ENCODE peak calls at places on chromosomes 1 and 21, in five cellular contexts. P is adrenal gland, L is fibroblast of lung, J is fibroblast of the aortic adventitia, R is HCT116. Y is an unnamed sample.

GRCh38 chr1:110554871-110555801 is 36.2 kb upstream of the KCNA10 start:
- DNase-seq in L (peak), J (no peak), P (peak), R (no peak), Y (peak)

GRCh38 chr1:42943166-42943565 is 15.5 kb downstream of the SLC2A1 start:
- DNase-seq in P (peak), R (peak), J (no peak), L (peak), Y (no peak)

GRCh38 chr1:183567584-183567983 is 22.7 kb downstream of the NCF2 start:
- DNase-seq in J (peak), P (peak), L (peak), R (no peak), Y (peak)

GRCh38 chr1:9084883-9085282 is 15.4 kb upstream of the SLC2A5 start:
- DNase-seq in P (peak), L (peak), J (peak), R (no peak), Y (no peak)

GRCh38 chr1:15337656-15338402 is 71.9 kb upstream of the EFHD2 start:
- DNase-seq in J (peak), P (peak), L (peak), R (peak), Y (peak)

GRCh38 chr1:169733924-169734323 is at the start of gene SELE:
- DNase-seq in J (no peak), P (no peak), R (no peak), L (no peak), Y (no peak)

GRCh38 chr21:41478319-41479177 is 29.4 kb downstream of the TMPRSS2 start:
- DNase-seq in R (no peak), P (no peak), L (no peak), J (no peak), Y (no peak)

GRCh38 chr1:21322681-21323016 is 32.4 kb upstream of the ECE1 start:
- DNase-seq in L (peak), J (no peak), R (no peak), P (no peak), Y (peak)

GRCh38 chr1:220594356-220594755 is 66.4 kb downstream of the MARK1 start:
- DNase-seq in R (no peak), L (peak), P (no peak), J (peak), Y (peak)

GRCh38 chr1:6967431-6968079 is 182.3 kb downstream of the CAMTA1 start:
- DNase-seq in J (no peak), L (peak), P (no peak), R (no peak), Y (no peak)

GRCh38 chr1:9473032-9473792 is 66.1 kb upstream of the SLC25A33 start:
- DNase-seq in R (peak), L (peak), J (peak), P (peak), Y (peak)

GRCh38 chr1:125119024-125119441 is 3934.3 kb downstream of the SRGAP2C start:
- DNase-seq in P (no peak), J (no peak), L (no peak), R (no peak), Y (no peak)

GRCh38 chr1:28902738-28903137 is 11.6 kb upstream of the EPB41 start:
- DNase-seq in R (no peak), J (no peak), P (no peak), L (no peak), Y (no peak)

GRCh38 chr1:27070390-27071048 is 57.9 kb upstream of the TENT5B start:
- DNase-seq in L (no peak), R (no peak), J (no peak), P (no peak), Y (no peak)

GRCh38 chr1:3456449-3456963 is 2.0 kb downstream of the ARHGEF16 start:
- DNase-seq in J (no peak), L (no peak), P (no peak), R (no peak), Y (no peak)

GRCh38 chr1:235416662-235417049 is 49.4 kb downstream of the TBCE start:
- DNase-seq in R (no peak), L (peak), J (peak), P (peak), Y (peak)

GRCh38 chr21:35658242-35658641 is 402.1 kb downstream of the SETD4 start:
- DNase-seq in J (peak), R (no peak), L (peak), P (no peak), Y (peak)

GRCh38 chr1:12495725-12496124 is 122.3 kb downstream of the DHRS3 start:
- DNase-seq in R (no peak), P (no peak), J (peak), L (no peak), Y (no peak)

GRCh38 chr1:89957063-89957462 is 37.8 kb upstream of the ZNF326 start:
- DNase-seq in P (no peak), L (no peak), J (no peak), R (no peak), Y (no peak)

GRCh38 chr1:244674446-244674845 is 21.5 kb downstream of the DESI2 start:
- DNase-seq in J (no peak), R (no peak), P (no peak), L (peak), Y (no peak)

GRCh38 chr1:60281360-60281932 is 207.9 kb upstream of the C1orf87 start:
- DNase-seq in J (peak), L (peak), P (peak), R (peak), Y (peak)

GRCh38 chr1:17615959-17616358 is 76.5 kb downstream of the ARHGEF10L start:
- DNase-seq in P (no peak), R (no peak), L (no peak), J (no peak), Y (no peak)

GRCh38 chr1:77282187-77282865 is 507 bp downstream of the AK5 start:
- DNase-seq in P (no peak), R (no peak), L (peak), J (peak), Y (peak)

GRCh38 chr1:154405762-154406571 is 824 bp downstream of the IL6R start:
- DNase-seq in P (peak), R (no peak), J (peak), L (peak), Y (peak)
- TF ChIP-seq CTCF in P (peak), R (peak), J (peak), L (peak), Y (peak)

DNA sequence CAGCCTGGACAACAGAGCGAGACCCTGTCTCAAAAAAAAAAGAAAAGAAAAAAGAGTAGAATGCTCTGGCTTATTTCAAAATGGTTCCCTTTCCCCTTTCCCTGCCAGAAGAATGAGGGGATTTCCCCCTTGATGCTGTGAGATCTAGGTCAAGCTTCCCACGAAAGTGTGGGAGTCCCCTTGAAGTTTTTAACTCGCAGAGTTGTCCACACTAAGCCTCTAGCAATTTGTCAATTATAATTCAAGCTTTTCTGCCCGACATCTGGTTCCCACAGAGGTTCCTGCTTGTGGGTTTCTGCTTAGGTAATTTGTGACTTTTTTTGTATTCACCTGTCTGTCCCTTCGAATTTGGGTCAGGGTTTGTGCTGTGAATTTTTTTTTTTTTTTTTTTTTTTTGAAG is 62.8 kb downstream of the ZFYVE9 start:
- DNase-seq in J (no peak), P (no peak), L (no peak), R (no peak), Y (no peak)
- H3K4me3 ChIP-seq in J (no peak), P (no peak), L (no peak), R (no peak), Y (no peak)

GRCh38 chr1:22451702-22452400 is at the start of gene ZBTB40:
- DNase-seq in R (peak), J (peak), P (peak), L (peak), Y (peak)
- TF ChIP-seq CTCF in R (no peak), J (no peak), P (peak), L (no peak), Y (no peak)

GRCh38 chr1:108704501-108704900 is 8.2 kb upstream of the FNDC7 start:
- DNase-seq in J (peak), P (no peak), L (peak), R (no peak), Y (peak)
- H3K4me3 ChIP-seq in J (no peak), P (no peak), L (no peak), R (no peak), Y (no peak)

GRCh38 chr1:78554840-78555239 is 64.1 kb downstream of the PTGFR start:
- DNase-seq in R (no peak), J (no peak), L (no peak), P (no peak), Y (no peak)

GRCh38 chr1:78559680-78560079 is 60.6 kb upstream of the IFI44L start:
- DNase-seq in L (no peak), J (no peak), R (no peak), P (no peak), Y (no peak)

GRCh38 chr1:78549366-78549765 is 58.6 kb downstream of the PTGFR start:
- DNase-seq in P (no peak), R (no peak), L (no peak), J (no peak), Y (no peak)

DNA sequence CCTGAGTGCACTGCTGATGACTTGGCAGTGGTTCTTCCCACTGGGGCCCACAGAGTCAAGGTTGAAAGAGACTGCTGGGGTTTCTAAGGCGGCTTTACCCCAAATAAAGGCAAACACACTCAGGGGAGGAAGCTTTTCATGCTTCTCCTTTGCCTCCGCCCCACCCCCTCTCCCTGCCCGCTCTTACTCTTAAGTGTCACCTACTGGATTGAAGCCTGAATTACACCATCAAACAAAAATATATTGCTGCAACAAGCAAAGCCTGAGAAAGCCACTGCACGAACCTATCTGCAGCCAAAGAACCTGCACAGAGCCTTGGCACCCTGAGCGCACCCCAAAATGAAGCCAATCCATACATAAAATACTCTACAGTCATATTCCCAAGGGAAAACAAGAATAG is 63.1 kb downstream of the PTGFR start:
- DNase-seq in J (no peak), P (no peak), R (peak), L (no peak), Y (peak)
- TF ChIP-seq CTCF in J (no peak), P (no peak), R (peak), L (no peak), Y (no peak)

GRCh38 chr1:156893048-156893953 is at the start of gene PEAR1:
- DNase-seq in R (no peak), J (peak), P (no peak), L (peak), Y (peak)
- H3K4me3 ChIP-seq in R (no peak), J (peak), P (no peak), L (peak), Y (peak)

DNA sequence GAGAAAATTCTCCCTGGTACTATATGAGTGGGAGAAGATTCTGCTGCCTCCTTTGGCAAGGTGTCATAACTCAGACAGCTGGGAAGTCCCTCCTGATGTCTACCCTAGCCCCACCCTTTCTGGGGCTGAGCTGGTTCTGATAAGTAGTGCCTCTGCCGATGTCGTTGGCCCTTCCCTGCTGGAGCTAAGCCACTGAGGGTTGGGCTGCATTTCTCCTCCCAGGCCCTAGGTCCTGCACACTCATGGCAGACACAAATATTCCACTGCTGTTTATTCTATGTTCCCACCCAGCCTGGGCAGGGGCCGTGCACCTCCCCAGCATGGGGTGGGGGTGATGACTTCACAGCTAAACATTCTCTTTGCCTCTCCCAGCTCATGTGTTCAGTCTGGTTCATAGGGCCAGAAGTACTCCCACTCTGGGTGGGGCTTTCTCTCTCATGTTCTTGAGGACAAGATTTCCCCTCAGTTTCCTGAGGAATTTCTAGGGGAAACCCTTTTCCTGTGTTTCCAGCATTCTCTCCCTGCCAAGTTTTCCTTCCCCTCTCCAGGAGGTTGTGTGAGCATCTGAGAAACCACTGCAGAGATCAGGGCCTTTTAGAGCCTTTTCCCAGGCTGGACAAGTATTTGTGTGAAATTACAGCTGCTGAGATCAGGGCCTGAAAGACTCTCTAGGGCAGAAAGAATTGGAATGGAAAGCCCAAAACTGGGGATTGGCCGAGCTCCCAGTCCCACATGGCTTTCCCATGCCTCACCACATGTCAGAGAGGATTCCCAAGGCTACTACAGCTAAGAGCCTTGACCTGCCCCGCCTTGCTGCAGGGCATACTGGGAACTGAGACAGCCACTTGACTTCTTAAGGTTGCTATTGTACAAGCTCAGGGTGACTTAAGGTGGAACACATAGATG is 66.2 kb downstream of the ATP2B4 start:
- DNase-seq in L (peak), P (peak), R (peak), J (peak), Y (peak)
- TF ChIP-seq CTCF in L (no peak), P (no peak), R (no peak), J (no peak), Y (no peak)

DNA sequence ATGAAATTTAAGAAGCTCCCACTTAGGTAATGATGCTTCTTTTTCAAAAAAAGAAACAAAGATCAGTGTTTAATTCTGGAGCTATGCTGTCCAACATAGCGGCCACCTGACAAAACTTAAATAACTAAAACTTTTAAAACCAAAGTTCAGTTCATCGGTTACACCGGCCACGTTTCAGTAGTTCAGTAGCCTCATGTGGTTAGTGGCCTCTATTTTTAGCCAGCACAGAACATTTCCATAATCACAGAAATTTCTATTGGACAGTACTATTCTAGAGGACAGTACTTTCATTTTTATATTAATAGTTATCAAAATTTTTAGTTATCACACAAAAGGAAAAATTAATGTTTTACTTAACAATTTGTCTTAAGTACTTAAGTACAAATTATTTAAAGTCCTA is 141.0 kb downstream of the USP25 start:
- DNase-seq in J (no peak), L (no peak), R (no peak), P (no peak), Y (no peak)
- H3K4me3 ChIP-seq in J (no peak), L (no peak), R (no peak), P (no peak), Y (no peak)

DNA sequence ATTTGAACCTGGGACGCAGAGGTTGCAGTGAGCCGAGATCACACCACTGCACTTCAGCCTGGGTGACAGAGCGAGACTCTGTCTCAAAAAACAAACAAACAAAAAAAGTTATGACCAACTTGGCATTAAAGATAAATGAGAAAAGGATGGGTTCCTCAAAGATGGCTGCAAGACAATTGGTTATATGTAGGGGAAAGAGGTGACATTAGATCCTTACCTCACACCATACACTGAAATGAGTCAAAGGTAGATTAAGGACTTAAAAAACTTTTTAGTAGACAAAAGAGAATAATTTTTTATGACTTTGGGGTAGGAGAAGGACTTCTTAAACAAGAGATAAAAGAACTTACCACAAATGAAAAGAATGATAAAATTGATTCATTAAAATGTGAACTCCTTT is 74.5 kb downstream of the SYF2 start:
- DNase-seq in L (no peak), R (no peak), P (no peak), J (no peak), Y (no peak)
- TF ChIP-seq CTCF in L (no peak), R (no peak), P (no peak), J (no peak), Y (no peak)